ENCODE peak calls at places on chromosomes 16 and 17, in eight cellular contexts. Z is neuronal stem cell; T is activated CD4-positive, alpha-beta T cell treated with anti-CD3 and anti-CD28 coated beads, Interleukin-2, amount 50 U/mL, for 1 hour; B is HTR-8/SVneo; F is pons; R is HT-29; E is NCI-H1436; O is stimulated activated CD8-positive, alpha-beta memory T cell treated with anti-CD3 and anti-CD28 coated beads, Interleukin-4, amount 100 ng/mL, for 48 hours. P is an unnamed sample.

GRCh38 chr16:54286330-54287017 is at the start of gene IRX3:
- DNase-seq in Z (peak), T (no peak), B (peak), F (peak), R (no peak), E (peak), O (no peak), P (peak)

GRCh38 chr16:79359082-79359481 is 241.5 kb downstream of the MAF start:
- DNase-seq in Z (no peak), T (no peak), B (no peak), F (no peak), R (no peak), E (no peak), O (no peak), P (no peak)

GRCh38 chr16:5459863-5460262 is 362.3 kb upstream of the EEF2KMT start:
- DNase-seq in Z (no peak), T (no peak), B (no peak), F (no peak), R (no peak), E (no peak), O (no peak), P (no peak)

GRCh38 chr17:74126179-74126900 is 77.1 kb upstream of the RPL38 start:
- DNase-seq in Z (no peak), T (no peak), B (no peak), F (no peak), R (no peak), E (no peak), O (no peak), P (no peak)

GRCh38 chr16:55567382-55567781 is 898 bp downstream of the CAPNS2 start:
- DNase-seq in Z (no peak), T (no peak), B (no peak), F (no peak), R (no peak), E (no peak), O (no peak), P (no peak)

GRCh38 chr16:52861614-52862022 is 191.1 kb downstream of the CHD9NB start:
- DNase-seq in Z (peak), T (no peak), B (no peak), F (peak), R (peak), E (peak), O (no peak), P (no peak)

GRCh38 chr17:3794890-3795757 is 5.9 kb downstream of the ITGAE start:
- DNase-seq in Z (no peak), T (peak), B (no peak), F (no peak), R (no peak), E (no peak), O (peak), P (no peak)

GRCh38 chr17:50213026-50214015 is 11.9 kb upstream of the COL1A1 start:
- DNase-seq in Z (no peak), T (no peak), B (no peak), F (no peak), R (no peak), E (no peak), O (peak), P (no peak)

GRCh38 chr17:74024871-74025531 is 178.5 kb upstream of the RPL38 start:
- DNase-seq in Z (peak), T (no peak), B (no peak), F (no peak), R (no peak), E (no peak), O (no peak), P (no peak)

GRCh38 chr16:84065536-84066132 is 23.0 kb upstream of the SLC38A8 start:
- DNase-seq in Z (no peak), T (no peak), B (peak), F (peak), R (peak), E (peak), O (peak), P (no peak)

GRCh38 chr17:48290378-48290777 is 139.6 kb downstream of the SKAP1 start:
- DNase-seq in Z (no peak), T (no peak), B (no peak), F (no peak), R (no peak), E (no peak), O (no peak), P (no peak)

GRCh38 chr17:8160741-8161221 is 2.0 kb downstream of the VAMP2 start:
- DNase-seq in Z (no peak), T (no peak), B (no peak), F (no peak), R (no peak), E (no peak), O (no peak), P (no peak)

GRCh38 chr17:13311301-13311700 is 290.4 kb downstream of the HS3ST3A1 start:
- DNase-seq in Z (no peak), T (no peak), B (no peak), F (peak), R (no peak), E (no peak), O (no peak), P (no peak)

GRCh38 chr16:55532227-55532626 is 23.4 kb downstream of the LPCAT2 start:
- DNase-seq in Z (no peak), T (no peak), B (no peak), F (no peak), R (no peak), E (no peak), O (no peak), P (no peak)

P was measured in brain pericyte.